ENCODE peak calls at places on chromosomes 3 and 15, in six cellular contexts. One of them, this sample, is unnamed.

GRCh38 chr15:36877796-36878744 is 222.3 kb downstream of the MEIS2 start:
- DNase-seq in CD4-positive, CD25-positive, alpha-beta regulatory T cell: no peak
- DNase-seq in CD8-positive, alpha-beta memory T cell: no peak
- DNase-seq in stimulated activated CD4-positive, alpha-beta T cell treated with anti-CD3 and anti-CD28 coated beads, Interleukin-15, amount 100 ng/mL, for 1 hour: no peak
- DNase-seq in posterior cingulate gyrus: no peak
- DNase-seq in C1 segment of cervical spinal cord: no peak
- DNase-seq in this sample: no peak

GRCh38 chr15:99474041-99474906 is 91.5 kb upstream of the MEF2A start:
- DNase-seq in CD4-positive, CD25-positive, alpha-beta regulatory T cell: no peak
- DNase-seq in CD8-positive, alpha-beta memory T cell: no peak
- DNase-seq in stimulated activated CD4-positive, alpha-beta T cell treated with anti-CD3 and anti-CD28 coated beads, Interleukin-15, amount 100 ng/mL, for 1 hour: no peak
- DNase-seq in posterior cingulate gyrus: no peak
- DNase-seq in C1 segment of cervical spinal cord: peak
- DNase-seq in this sample: no peak

GRCh38 chr15:38826880-38827279 is 262.3 kb upstream of the RASGRP1 start:
- DNase-seq in CD4-positive, CD25-positive, alpha-beta regulatory T cell: no peak
- DNase-seq in CD8-positive, alpha-beta memory T cell: no peak
- DNase-seq in stimulated activated CD4-positive, alpha-beta T cell treated with anti-CD3 and anti-CD28 coated beads, Interleukin-15, amount 100 ng/mL, for 1 hour: no peak
- DNase-seq in posterior cingulate gyrus: no peak
- DNase-seq in C1 segment of cervical spinal cord: no peak
- DNase-seq in this sample: no peak

GRCh38 chr3:187713504-187713903 is 11.1 kb upstream of the RTP2 start:
- DNase-seq in CD4-positive, CD25-positive, alpha-beta regulatory T cell: no peak
- DNase-seq in CD8-positive, alpha-beta memory T cell: no peak
- DNase-seq in stimulated activated CD4-positive, alpha-beta T cell treated with anti-CD3 and anti-CD28 coated beads, Interleukin-15, amount 100 ng/mL, for 1 hour: no peak
- DNase-seq in posterior cingulate gyrus: no peak
- DNase-seq in C1 segment of cervical spinal cord: no peak
- DNase-seq in this sample: no peak

GRCh38 chr3:178304758-178305157 is 231.5 kb upstream of the KCNMB2 start:
- DNase-seq in CD4-positive, CD25-positive, alpha-beta regulatory T cell: no peak
- DNase-seq in CD8-positive, alpha-beta memory T cell: no peak
- DNase-seq in stimulated activated CD4-positive, alpha-beta T cell treated with anti-CD3 and anti-CD28 coated beads, Interleukin-15, amount 100 ng/mL, for 1 hour: no peak
- DNase-seq in posterior cingulate gyrus: no peak
- DNase-seq in C1 segment of cervical spinal cord: no peak
- DNase-seq in this sample: no peak

GRCh38 chr3:171470714-171471227 is 10.6 kb upstream of the TNIK start:
- DNase-seq in CD4-positive, CD25-positive, alpha-beta regulatory T cell: no peak
- DNase-seq in CD8-positive, alpha-beta memory T cell: no peak
- DNase-seq in stimulated activated CD4-positive, alpha-beta T cell treated with anti-CD3 and anti-CD28 coated beads, Interleukin-15, amount 100 ng/mL, for 1 hour: no peak
- DNase-seq in posterior cingulate gyrus: no peak
- DNase-seq in C1 segment of cervical spinal cord: no peak
- DNase-seq in this sample: no peak

GRCh38 chr15:90814193-90814811 is 54.1 kb upstream of the FURIN start:
- DNase-seq in CD4-positive, CD25-positive, alpha-beta regulatory T cell: no peak
- DNase-seq in CD8-positive, alpha-beta memory T cell: no peak
- DNase-seq in stimulated activated CD4-positive, alpha-beta T cell treated with anti-CD3 and anti-CD28 coated beads, Interleukin-15, amount 100 ng/mL, for 1 hour: no peak
- DNase-seq in posterior cingulate gyrus: peak
- DNase-seq in C1 segment of cervical spinal cord: no peak
- DNase-seq in this sample: no peak

GRCh38 chr3:129645291-129645690 is 38.8 kb upstream of the PLXND1 start:
- DNase-seq in CD4-positive, CD25-positive, alpha-beta regulatory T cell: no peak
- DNase-seq in CD8-positive, alpha-beta memory T cell: no peak
- DNase-seq in stimulated activated CD4-positive, alpha-beta T cell treated with anti-CD3 and anti-CD28 coated beads, Interleukin-15, amount 100 ng/mL, for 1 hour: no peak
- DNase-seq in posterior cingulate gyrus: no peak
- DNase-seq in C1 segment of cervical spinal cord: no peak
- DNase-seq in this sample: no peak

GRCh38 chr3:86180696-86181095 is 810.3 kb downstream of the VGLL3 start:
- DNase-seq in CD4-positive, CD25-positive, alpha-beta regulatory T cell: no peak
- DNase-seq in CD8-positive, alpha-beta memory T cell: no peak
- DNase-seq in stimulated activated CD4-positive, alpha-beta T cell treated with anti-CD3 and anti-CD28 coated beads, Interleukin-15, amount 100 ng/mL, for 1 hour: no peak
- DNase-seq in posterior cingulate gyrus: no peak
- DNase-seq in C1 segment of cervical spinal cord: no peak
- DNase-seq in this sample: no peak

GRCh38 chr15:52133510-52134220 is 21.1 kb upstream of the BCL2L10 start:
- DNase-seq in CD4-positive, CD25-positive, alpha-beta regulatory T cell: no peak
- DNase-seq in CD8-positive, alpha-beta memory T cell: no peak
- DNase-seq in stimulated activated CD4-positive, alpha-beta T cell treated with anti-CD3 and anti-CD28 coated beads, Interleukin-15, amount 100 ng/mL, for 1 hour: no peak
- DNase-seq in posterior cingulate gyrus: no peak
- DNase-seq in C1 segment of cervical spinal cord: no peak
- DNase-seq in this sample: no peak

GRCh38 chr3:71583569-71584215 is at the start of gene FOXP1:
- DNase-seq in CD4-positive, CD25-positive, alpha-beta regulatory T cell: peak
- DNase-seq in CD8-positive, alpha-beta memory T cell: peak
- DNase-seq in stimulated activated CD4-positive, alpha-beta T cell treated with anti-CD3 and anti-CD28 coated beads, Interleukin-15, amount 100 ng/mL, for 1 hour: peak
- DNase-seq in posterior cingulate gyrus: peak
- DNase-seq in C1 segment of cervical spinal cord: peak
- DNase-seq in this sample: peak

GRCh38 chr3:65871305-65872141 is 167.2 kb downstream of the MAGI1 start:
- DNase-seq in CD4-positive, CD25-positive, alpha-beta regulatory T cell: no peak
- DNase-seq in CD8-positive, alpha-beta memory T cell: no peak
- DNase-seq in stimulated activated CD4-positive, alpha-beta T cell treated with anti-CD3 and anti-CD28 coated beads, Interleukin-15, amount 100 ng/mL, for 1 hour: no peak
- DNase-seq in posterior cingulate gyrus: no peak
- DNase-seq in C1 segment of cervical spinal cord: no peak
- DNase-seq in this sample: no peak

GRCh38 chr15:71651750-71652186 is 158.6 kb upstream of the NR2E3 start:
- DNase-seq in CD4-positive, CD25-positive, alpha-beta regulatory T cell: no peak
- DNase-seq in CD8-positive, alpha-beta memory T cell: no peak
- DNase-seq in stimulated activated CD4-positive, alpha-beta T cell treated with anti-CD3 and anti-CD28 coated beads, Interleukin-15, amount 100 ng/mL, for 1 hour: no peak
- DNase-seq in posterior cingulate gyrus: peak
- DNase-seq in C1 segment of cervical spinal cord: no peak
- DNase-seq in this sample: no peak

GRCh38 chr15:31069360-31070000 is 32.0 kb downstream of the TRPM1 start:
- DNase-seq in CD4-positive, CD25-positive, alpha-beta regulatory T cell: no peak
- DNase-seq in CD8-positive, alpha-beta memory T cell: no peak
- DNase-seq in stimulated activated CD4-positive, alpha-beta T cell treated with anti-CD3 and anti-CD28 coated beads, Interleukin-15, amount 100 ng/mL, for 1 hour: no peak
- DNase-seq in posterior cingulate gyrus: no peak
- DNase-seq in C1 segment of cervical spinal cord: no peak
- DNase-seq in this sample: no peak

GRCh38 chr15:41971893-41972340 is 440 bp downstream of the EHD4 start:
- DNase-seq in CD4-positive, CD25-positive, alpha-beta regulatory T cell: no peak
- DNase-seq in CD8-positive, alpha-beta memory T cell: no peak
- DNase-seq in stimulated activated CD4-positive, alpha-beta T cell treated with anti-CD3 and anti-CD28 coated beads, Interleukin-15, amount 100 ng/mL, for 1 hour: no peak
- DNase-seq in posterior cingulate gyrus: no peak
- DNase-seq in C1 segment of cervical spinal cord: no peak
- DNase-seq in this sample: no peak

GRCh38 chr3:193768069-193768391 is 175.0 kb downstream of the OPA1 start:
- DNase-seq in CD4-positive, CD25-positive, alpha-beta regulatory T cell: no peak
- DNase-seq in CD8-positive, alpha-beta memory T cell: no peak
- DNase-seq in stimulated activated CD4-positive, alpha-beta T cell treated with anti-CD3 and anti-CD28 coated beads, Interleukin-15, amount 100 ng/mL, for 1 hour: no peak
- DNase-seq in posterior cingulate gyrus: no peak
- DNase-seq in C1 segment of cervical spinal cord: no peak
- DNase-seq in this sample: no peak

GRCh38 chr3:109268181-109268580 is 48.1 kb downstream of the DPPA2 start:
- DNase-seq in CD4-positive, CD25-positive, alpha-beta regulatory T cell: no peak
- DNase-seq in CD8-positive, alpha-beta memory T cell: no peak
- DNase-seq in stimulated activated CD4-positive, alpha-beta T cell treated with anti-CD3 and anti-CD28 coated beads, Interleukin-15, amount 100 ng/mL, for 1 hour: no peak
- DNase-seq in posterior cingulate gyrus: no peak
- DNase-seq in C1 segment of cervical spinal cord: no peak
- DNase-seq in this sample: no peak

GRCh38 chr15:63978511-63979226 is 67.6 kb downstream of the DAPK2 start:
- DNase-seq in CD4-positive, CD25-positive, alpha-beta regulatory T cell: no peak
- DNase-seq in CD8-positive, alpha-beta memory T cell: no peak
- DNase-seq in stimulated activated CD4-positive, alpha-beta T cell treated with anti-CD3 and anti-CD28 coated beads, Interleukin-15, amount 100 ng/mL, for 1 hour: no peak
- DNase-seq in posterior cingulate gyrus: no peak
- DNase-seq in C1 segment of cervical spinal cord: no peak
- DNase-seq in this sample: no peak

GRCh38 chr3:22245122-22245521 is 494.1 kb upstream of the ZNF385D start:
- DNase-seq in CD4-positive, CD25-positive, alpha-beta regulatory T cell: no peak
- DNase-seq in CD8-positive, alpha-beta memory T cell: no peak
- DNase-seq in stimulated activated CD4-positive, alpha-beta T cell treated with anti-CD3 and anti-CD28 coated beads, Interleukin-15, amount 100 ng/mL, for 1 hour: no peak
- DNase-seq in posterior cingulate gyrus: no peak
- DNase-seq in C1 segment of cervical spinal cord: no peak
- DNase-seq in this sample: no peak

GRCh38 chr3:179646177-179646576 is 6.7 kb upstream of the USP13 start:
- DNase-seq in CD4-positive, CD25-positive, alpha-beta regulatory T cell: no peak
- DNase-seq in CD8-positive, alpha-beta memory T cell: no peak
- DNase-seq in stimulated activated CD4-positive, alpha-beta T cell treated with anti-CD3 and anti-CD28 coated beads, Interleukin-15, amount 100 ng/mL, for 1 hour: no peak
- DNase-seq in posterior cingulate gyrus: no peak
- DNase-seq in C1 segment of cervical spinal cord: no peak
- DNase-seq in this sample: no peak

GRCh38 chr3:189342811-189343210 is 171.0 kb downstream of the TPRG1 start:
- DNase-seq in CD4-positive, CD25-positive, alpha-beta regulatory T cell: no peak
- DNase-seq in CD8-positive, alpha-beta memory T cell: no peak
- DNase-seq in stimulated activated CD4-positive, alpha-beta T cell treated with anti-CD3 and anti-CD28 coated beads, Interleukin-15, amount 100 ng/mL, for 1 hour: no peak
- DNase-seq in posterior cingulate gyrus: no peak
- DNase-seq in C1 segment of cervical spinal cord: no peak
- DNase-seq in this sample: no peak

GRCh38 chr3:157160652-157161480 is 919 bp upstream of the CCNL1 start:
- DNase-seq in CD4-positive, CD25-positive, alpha-beta regulatory T cell: peak
- DNase-seq in CD8-positive, alpha-beta memory T cell: peak
- DNase-seq in stimulated activated CD4-positive, alpha-beta T cell treated with anti-CD3 and anti-CD28 coated beads, Interleukin-15, amount 100 ng/mL, for 1 hour: peak
- DNase-seq in posterior cingulate gyrus: no peak
- DNase-seq in C1 segment of cervical spinal cord: peak
- DNase-seq in this sample: peak

GRCh38 chr3:57557088-57557537 is 1.0 kb downstream of the PDE12 start:
- DNase-seq in CD4-positive, CD25-positive, alpha-beta regulatory T cell: peak
- DNase-seq in CD8-positive, alpha-beta memory T cell: peak
- DNase-seq in stimulated activated CD4-positive, alpha-beta T cell treated with anti-CD3 and anti-CD28 coated beads, Interleukin-15, amount 100 ng/mL, for 1 hour: no peak
- DNase-seq in posterior cingulate gyrus: no peak
- DNase-seq in C1 segment of cervical spinal cord: no peak
- DNase-seq in this sample: peak

GRCh38 chr3:53166781-53167291 is 5.8 kb downstream of the PRKCD start:
- DNase-seq in CD4-positive, CD25-positive, alpha-beta regulatory T cell: no peak
- DNase-seq in CD8-positive, alpha-beta memory T cell: no peak
- DNase-seq in stimulated activated CD4-positive, alpha-beta T cell treated with anti-CD3 and anti-CD28 coated beads, Interleukin-15, amount 100 ng/mL, for 1 hour: no peak
- DNase-seq in posterior cingulate gyrus: peak
- DNase-seq in C1 segment of cervical spinal cord: peak
- DNase-seq in this sample: no peak

GRCh38 chr15:75232252-75232813 is 25.8 kb upstream of the GOLGA6C start:
- DNase-seq in CD4-positive, CD25-positive, alpha-beta regulatory T cell: no peak
- DNase-seq in CD8-positive, alpha-beta memory T cell: no peak
- DNase-seq in stimulated activated CD4-positive, alpha-beta T cell treated with anti-CD3 and anti-CD28 coated beads, Interleukin-15, amount 100 ng/mL, for 1 hour: no peak
- DNase-seq in posterior cingulate gyrus: no peak
- DNase-seq in C1 segment of cervical spinal cord: no peak
- DNase-seq in this sample: no peak

GRCh38 chr3:153232737-153233330 is 70.8 kb downstream of the RAP2B start:
- DNase-seq in CD4-positive, CD25-positive, alpha-beta regulatory T cell: no peak
- DNase-seq in CD8-positive, alpha-beta memory T cell: no peak
- DNase-seq in stimulated activated CD4-positive, alpha-beta T cell treated with anti-CD3 and anti-CD28 coated beads, Interleukin-15, amount 100 ng/mL, for 1 hour: no peak
- DNase-seq in posterior cingulate gyrus: no peak
- DNase-seq in C1 segment of cervical spinal cord: no peak
- DNase-seq in this sample: no peak